ENCODE peak calls at places on chromosome 9, in four cellular contexts. One of them, this sample, is unnamed.

GRCh38 chr9:133441571-133441970 is 18.2 kb upstream of the CACFD1 start:
- DNase-seq in uterus: no peak
- DNase-seq in omental fat pad: no peak
- DNase-seq in EH: no peak
- DNase-seq in this sample: no peak

GRCh38 chr9:86487222-86487841 is 133.1 kb upstream of the TUT7 start:
- DNase-seq in EH: peak
- DNase-seq in uterus: no peak
- DNase-seq in omental fat pad: no peak
- DNase-seq in this sample: no peak

GRCh38 chr9:30967484-30967883 is 1417.0 kb upstream of the ACO1 start:
- DNase-seq in EH: no peak
- DNase-seq in uterus: no peak
- DNase-seq in omental fat pad: no peak
- DNase-seq in this sample: no peak

GRCh38 chr9:126626117-126627022 is 12.6 kb downstream of the LMX1B start:
- DNase-seq in uterus: no peak
- DNase-seq in omental fat pad: no peak
- DNase-seq in EH: no peak
- DNase-seq in this sample: no peak

GRCh38 chr9:108869092-108869725 is 7.1 kb downstream of the ACTL7A start:
- DNase-seq in omental fat pad: no peak
- DNase-seq in EH: peak
- DNase-seq in uterus: no peak
- DNase-seq in this sample: no peak

GRCh38 chr9:127754761-127755557 is 19.9 kb upstream of the TOR2A start:
- DNase-seq in omental fat pad: no peak
- DNase-seq in EH: no peak
- DNase-seq in uterus: no peak
- DNase-seq in this sample: no peak

GRCh38 chr9:112125961-112126388 is 49.1 kb downstream of the SUSD1 start:
- DNase-seq in omental fat pad: no peak
- DNase-seq in uterus: no peak
- DNase-seq in EH: peak
- DNase-seq in this sample: no peak

GRCh38 chr9:37852222-37852621 is 51.6 kb downstream of the DCAF10 start:
- DNase-seq in omental fat pad: no peak
- DNase-seq in uterus: no peak
- DNase-seq in EH: no peak
- DNase-seq in this sample: no peak

GRCh38 chr9:95750725-95751644 is 124.5 kb upstream of the ERCC6L2 start:
- DNase-seq in uterus: no peak
- DNase-seq in EH: no peak
- DNase-seq in omental fat pad: no peak
- DNase-seq in this sample: no peak

GRCh38 chr9:129107651-129108050 is 2.9 kb downstream of the CRAT start:
- DNase-seq in omental fat pad: no peak
- DNase-seq in EH: no peak
- DNase-seq in uterus: no peak
- DNase-seq in this sample: no peak

GRCh38 chr9:31034311-31034710 is 1350.1 kb upstream of the ACO1 start:
- DNase-seq in EH: no peak
- DNase-seq in omental fat pad: no peak
- DNase-seq in uterus: no peak
- DNase-seq in this sample: no peak

GRCh38 chr9:38707885-38708640 is 11.9 kb downstream of the FAM240B start:
- DNase-seq in uterus: no peak
- DNase-seq in omental fat pad: no peak
- DNase-seq in EH: no peak
- DNase-seq in this sample: no peak

GRCh38 chr9:137305060-137305787 is 3.2 kb upstream of the NRARP start:
- DNase-seq in EH: peak
- DNase-seq in uterus: peak
- DNase-seq in omental fat pad: no peak
- DNase-seq in this sample: peak